ENCODE peak calls at places on chromosomes 6 and 20, in four cellular contexts. W is AG09309, F is IMR-90, L is astrocyte. J is an unnamed sample.

GRCh38 chr6:168376811-168377480 is 57.4 kb upstream of the DACT2 start:
- DNase-seq in F (no peak), L (no peak), W (no peak), J (no peak)

GRCh38 chr20:38202153-38202981 is 37.3 kb upstream of the TGM2 start:
- DNase-seq in F (no peak), L (no peak), W (no peak), J (no peak)

GRCh38 chr6:3617681-3618299 is 133.7 kb downstream of the PXDC1 start:
- DNase-seq in W (no peak), L (no peak), F (no peak), J (no peak)

GRCh38 chr6:43707767-43708166 is 20.2 kb upstream of the MRPS18A start:
- DNase-seq in F (no peak), L (no peak), W (no peak), J (peak; percentile 51)

GRCh38 chr6:138540468-138540867 is 41.2 kb upstream of the NHSL1 start:
- DNase-seq in F (peak; percentile 97), L (peak; percentile 96), W (peak; percentile 82), J (peak; percentile 94)

GRCh38 chr20:45034436-45034835 is 66.5 kb downstream of the KCNS1 start:
- DNase-seq in W (no peak), F (no peak), L (no peak), J (no peak)

GRCh38 chr20:63313349-63314014 is 20.5 kb downstream of the COL20A1 start:
- DNase-seq in F (no peak), L (no peak), W (no peak), J (no peak)

GRCh38 chr6:166678426-166678825 is 51.4 kb upstream of the RPS6KA2 start:
- DNase-seq in F (peak; percentile 63), W (no peak), L (peak; percentile 83), J (peak; percentile 55)

GRCh38 chr6:157304840-157305675 is 18.3 kb downstream of the TMEM242 start:
- DNase-seq in F (peak; percentile 59), W (no peak), L (peak; percentile 33), J (peak; percentile 23)

DNA sequence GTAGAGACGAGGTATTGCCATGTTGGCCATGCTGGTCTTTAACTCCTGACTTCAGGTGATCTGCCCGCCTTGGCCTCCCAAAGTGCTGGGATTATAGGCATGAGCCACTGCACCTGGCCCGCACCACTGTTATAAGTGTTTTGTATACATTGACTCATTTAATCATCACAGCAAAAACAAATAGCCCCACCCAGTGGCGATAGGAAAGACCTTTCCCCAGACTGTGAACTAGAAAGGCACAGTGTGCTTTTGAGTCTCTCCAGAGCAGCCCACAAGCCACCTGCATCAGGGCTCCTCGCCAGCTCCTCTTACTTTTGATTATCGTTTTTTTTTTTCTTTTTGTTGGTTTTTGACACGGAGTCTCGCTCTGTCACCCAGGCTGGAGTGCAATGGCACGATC is 27.9 kb upstream of the ZFP64 start:
- DNase-seq in L (no peak), W (no peak), F (peak; percentile 2), J (peak; percentile 13)
- TF ChIP-seq CTCF in L (no peak), W (peak; percentile 4), F (no peak), J (peak; percentile 26)

DNA sequence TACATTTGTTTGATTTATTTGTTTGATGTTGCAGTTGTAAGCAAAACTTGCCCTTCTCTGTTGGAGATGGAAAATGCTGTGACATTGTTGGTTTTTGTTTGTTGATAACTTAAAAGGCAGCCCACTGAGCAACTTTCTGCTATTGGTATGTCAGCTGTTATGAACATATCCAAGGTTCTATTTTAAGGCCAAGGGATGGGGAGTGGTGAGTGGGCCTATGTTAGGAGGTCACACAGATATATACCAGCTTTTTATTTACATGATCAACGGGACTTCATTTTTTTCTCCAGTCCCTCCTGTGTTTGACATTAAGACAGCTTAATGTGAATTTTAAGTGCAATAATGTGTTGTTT is 5.8 kb downstream of the QKI start:
- DNase-seq in W (no peak), F (no peak), L (no peak), J (peak; percentile 67)
- H3K4me3 ChIP-seq in W (peak overlapping the region; percentile 8), F (no peak overlapping the region), L (no peak overlapping the region), J (peak overlapping the region; percentile 2)

GRCh38 chr20:22584630-22584921 is 204 bp upstream of the FOXA2 start:
- DNase-seq in F (no peak), L (no peak), W (no peak), J (no peak)

GRCh38 chr20:22583773-22584629 is at the start of gene FOXA2:
- DNase-seq in F (no peak), L (no peak), W (no peak), J (no peak)

GRCh38 chr20:22584922-22585785 is 782 bp upstream of the FOXA2 start:
- DNase-seq in W (no peak), L (no peak), F (no peak), J (no peak)

GRCh38 chr20:22586645-22587310 is 2.4 kb upstream of the FOXA2 start:
- DNase-seq in L (no peak), W (no peak), F (no peak), J (no peak)

DNA sequence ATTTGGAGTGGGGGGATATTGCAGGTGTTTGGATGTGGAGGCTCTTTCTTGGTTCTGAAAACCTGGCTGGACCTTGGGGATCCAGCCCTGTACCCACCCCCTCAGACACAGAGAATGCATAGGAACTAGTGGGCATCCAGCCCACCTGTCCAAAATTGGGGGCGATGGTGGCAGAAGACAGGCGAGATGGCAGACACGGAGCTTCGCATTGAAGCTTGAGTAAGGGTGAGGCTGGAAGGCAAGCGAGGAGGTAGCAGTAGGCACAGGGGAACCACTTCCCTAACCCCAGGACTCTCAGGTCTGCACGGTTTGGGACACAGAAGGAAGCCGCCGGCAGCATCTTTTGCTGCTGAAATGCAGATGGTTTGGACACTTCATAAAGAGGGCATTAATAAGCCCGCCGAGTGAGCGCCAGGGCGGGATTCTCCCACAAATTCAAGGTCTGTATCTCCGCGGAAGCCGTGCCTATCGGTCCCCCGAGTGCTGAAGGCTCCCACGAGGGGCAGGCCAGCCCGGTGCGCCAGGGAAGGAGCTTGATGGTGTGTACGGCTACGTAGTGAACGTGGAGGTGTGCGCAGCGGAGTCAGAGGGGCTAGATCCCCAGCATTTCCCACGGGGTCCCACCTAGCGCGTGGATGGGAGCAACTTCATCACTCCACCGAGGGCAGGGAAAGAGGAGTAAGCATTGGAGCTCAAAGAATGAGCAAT is 1.6 kb upstream of the FOXA2 start:
- DNase-seq in W (no peak), L (no peak), F (no peak), J (no peak)
- TF ChIP-seq CTCF in W (no peak), L (no peak), F (no peak), J (no peak)

GRCh38 chr6:107657373-107657754 is 166.7 kb downstream of the SCML4 start:
- DNase-seq in W (no peak), L (no peak), F (no peak), J (no peak)
- H3K4me3 ChIP-seq in W (no peak overlapping the region), L (peak overlapping the region; percentile 41), F (no peak overlapping the region), J (no peak overlapping the region)